ENCODE peak calls at places on chromosomes 7 and 10, in five cellular contexts. V is hepatocyte; Q is activated T-cell treated with anti-CD3 and anti-CD28 coated beads, Interleukin-2, amount 50 U/mL, for 24 hours; U is sigmoid colon; W is posterior vena cava. G is an unnamed sample.
A peak's percentile ranks its signal among the peaks of the same experiment; 100 is the strongest.

GRCh38 chr10:74738052-74738451 is 88.3 kb upstream of the KAT6B start:
- DNase-seq in V (no peak), Q (no peak), U (no peak), W (no peak), G (no peak)

GRCh38 chr7:100686201-100686821 is 7.7 kb downstream of the GIGYF1 start:
- DNase-seq in V (peak; percentile 4), Q (no peak), U (no peak), W (no peak), G (no peak)

GRCh38 chr10:117148284-117148683 is 10.2 kb upstream of the VAX1 start:
- DNase-seq in V (no peak), Q (no peak), U (no peak), W (no peak), G (no peak)

GRCh38 chr10:44880090-44880715 is 30.9 kb upstream of the TMEM72 start:
- DNase-seq in V (no peak), Q (no peak), U (no peak), W (no peak), G (no peak)

GRCh38 chr10:99784025-99784730 is 1.7 kb downstream of the ABCC2 start:
- DNase-seq in V (peak; percentile 33), Q (no peak), U (no peak), W (no peak), G (peak; percentile 76)

GRCh38 chr7:106294334-106294733 is 9.6 kb upstream of the NAMPT start:
- DNase-seq in V (no peak), Q (no peak), U (no peak), W (no peak), G (no peak)

GRCh38 chr10:59968705-59969104 is 62.3 kb upstream of the CCDC6 start:
- DNase-seq in V (no peak), Q (no peak), U (no peak), W (no peak), G (no peak)

GRCh38 chr7:84194484-84195260 is at the start of gene SEMA3A:
- DNase-seq in V (peak; percentile 78), Q (peak; percentile 32), U (peak; percentile 84), W (no peak), G (no peak)

GRCh38 chr7:48660482-48660881 is 263.9 kb upstream of the CDC14C start:
- DNase-seq in V (no peak), Q (no peak), U (no peak), W (no peak), G (no peak)

GRCh38 chr7:114944742-114945625 is 23.1 kb downstream of the MDFIC start:
- DNase-seq in V (peak; percentile 63), Q (no peak), U (peak; percentile 90), W (peak; percentile 94), G (peak; percentile 95)

GRCh38 chr10:109956454-109957091 is 33.3 kb upstream of the XPNPEP1 start:
- DNase-seq in V (peak; percentile 39), Q (no peak), U (no peak), W (no peak), G (no peak)

GRCh38 chr7:131540491-131541162 is 15.8 kb downstream of the PODXL start:
- DNase-seq in V (no peak), Q (no peak), U (peak; percentile 89), W (peak; percentile 58), G (no peak)

GRCh38 chr7:142488234-142488633 is 230.4 kb upstream of the PRSS58 start:
- DNase-seq in V (no peak), Q (no peak), U (no peak), W (no peak), G (no peak)

GRCh38 chr10:52599586-52600200 is 172.9 kb downstream of the MBL2 start:
- DNase-seq in V (no peak), Q (no peak), U (no peak), W (no peak), G (no peak)

GRCh38 chr10:84333864-84334451 is 5.6 kb downstream of the CCSER2 start:
- DNase-seq in V (no peak), Q (peak; percentile 62), U (no peak), W (no peak), G (no peak)

G was measured in stromal cell of bone marrow.